ENCODE peak calls at places on chromosomes 13 and 19, in eight cellular contexts. I is neural progenitor cell, B is fibroblast of lung, V is fibroblast of pulmonary artery, Z is D341Med, E is head of caudate nucleus, P is PC-9, F is breast epithelium. N is an unnamed sample.

GRCh38 chr19:54875506-54875905 is 1.5 kb downstream of the FCAR start:
- DNase-seq in I (no peak), B (no peak), V (no peak), Z (no peak), E (no peak), P (no peak), F (no peak), N (peak; percentile 41)

GRCh38 chr13:66171821-66172220 is 1058.3 kb downstream of the PCDH9 start:
- DNase-seq in I (no peak), B (no peak), V (no peak), Z (no peak), E (no peak), P (no peak), F (no peak), N (no peak)

GRCh38 chr19:11662278-11662677 is 65.0 kb downstream of the ZNF627 start:
- DNase-seq in I (no peak), B (no peak), V (no peak), Z (no peak), E (no peak), P (no peak), F (no peak), N (no peak)

GRCh38 chr19:42028304-42029216 is 34.5 kb upstream of the ATP1A3 start:
- DNase-seq in I (peak; percentile 69), B (no peak), V (no peak), Z (peak; percentile 71), E (peak; percentile 14), P (no peak), F (no peak), N (no peak)

GRCh38 chr13:30371649-30372265 is 50.5 kb upstream of the UBE2L5 start:
- DNase-seq in I (no peak), B (peak; percentile 50), V (peak; percentile 42), Z (no peak), E (no peak), P (peak; percentile 32), F (no peak), N (peak; percentile 51)

GRCh38 chr19:46180701-46181385 is 32.8 kb downstream of the IGFL2 start:
- DNase-seq in I (no peak), B (peak; percentile 27), V (no peak), Z (no peak), E (no peak), P (peak; percentile 74), F (no peak), N (no peak)

GRCh38 chr13:46595918-46596315 is 42.9 kb downstream of the LRCH1 start:
- DNase-seq in I (no peak), B (no peak), V (no peak), Z (no peak), E (no peak), P (no peak), F (no peak), N (no peak)

GRCh38 chr13:92473736-92474465 is 752.7 kb upstream of the GPC6 start:
- DNase-seq in I (no peak), B (no peak), V (no peak), Z (no peak), E (no peak), P (no peak), F (no peak), N (no peak)